ENCODE peak calls at places on chromosome 7, in ten cellular contexts. F is pancreas; D is CD8-positive, alpha-beta T cell; X is upper lobe of right lung; N is dorsolateral prefrontal cortex; I is lower lobe of right lung; R is psoas muscle; O is A673; B is H9; C is fibroblast of lung. J is an unnamed sample.

GRCh38 chr7:4931932-4932331 is 27.1 kb downstream of the MMD2 start:
- DNase-seq in F (peak), D (no peak), X (no peak), N (peak), I (no peak), R (no peak), O (peak), B (peak), C (no peak), J (peak)

GRCh38 chr7:5629941-5630340 is 151.5 kb downstream of the RNF216 start:
- DNase-seq in F (no peak), D (peak), X (no peak), N (peak), I (no peak), R (peak), O (peak), B (no peak), C (peak), J (no peak)

GRCh38 chr7:16028651-16029050 is 342.2 kb upstream of the MEOX2 start:
- DNase-seq in F (no peak), D (no peak), X (no peak), N (no peak), I (no peak), R (no peak), O (no peak), B (no peak), C (peak), J (no peak)

GRCh38 chr7:141231018-141231792 is 157.3 kb downstream of the TMEM178B start:
- DNase-seq in F (no peak), D (no peak), X (no peak), N (peak), I (no peak), R (no peak), O (peak), B (peak), C (peak), J (peak)

GRCh38 chr7:74173491-74173865 is 678 bp upstream of the EIF4H start:
- DNase-seq in F (no peak), D (no peak), X (no peak), N (no peak), I (no peak), R (no peak), O (no peak), B (no peak), C (no peak), J (no peak)

GRCh38 chr7:32588657-32589056 is 93.4 kb downstream of the AVL9 start:
- DNase-seq in F (no peak), D (no peak), X (no peak), N (no peak), I (no peak), R (no peak), O (no peak), B (no peak), C (peak), J (no peak)

GRCh38 chr7:50317221-50317678 is 12.7 kb downstream of the IKZF1 start:
- DNase-seq in F (no peak), D (peak), X (no peak), N (no peak), I (no peak), R (no peak), O (no peak), B (no peak), C (no peak), J (no peak)

GRCh38 chr7:13903997-13904396 is 85.5 kb downstream of the ETV1 start:
- DNase-seq in F (no peak), D (no peak), X (no peak), N (no peak), I (no peak), R (no peak), O (peak), B (no peak), C (peak), J (no peak)

GRCh38 chr7:100171087-100171681 is 2.8 kb upstream of the GAL3ST4 start:
- DNase-seq in F (no peak), D (peak), X (peak), N (no peak), I (no peak), R (no peak), O (no peak), B (peak), C (no peak), J (no peak)

GRCh38 chr7:134024729-134025128 is 102.4 kb upstream of the LRGUK start:
- DNase-seq in F (no peak), D (no peak), X (no peak), N (no peak), I (no peak), R (no peak), O (no peak), B (no peak), C (peak), J (no peak)

GRCh38 chr7:51350195-51350896 is 33.7 kb upstream of the COBL start:
- DNase-seq in F (no peak), D (no peak), X (no peak), N (no peak), I (no peak), R (no peak), O (no peak), B (no peak), C (peak), J (no peak)

GRCh38 chr7:2355079-2356008 is 717 bp downstream of the EIF3B start:
- DNase-seq in F (no peak), D (no peak), X (peak), N (no peak), I (no peak), R (peak), O (peak), B (no peak), C (no peak), J (no peak)

GRCh38 chr7:27709137-27710075 is 30.6 kb upstream of the TAX1BP1 start:
- DNase-seq in F (no peak), D (no peak), X (no peak), N (no peak), I (no peak), R (no peak), O (no peak), B (no peak), C (peak), J (no peak)

GRCh38 chr7:100516135-100516812 is 22.7 kb upstream of the AGFG2 start:
- DNase-seq in F (no peak), D (peak), X (no peak), N (no peak), I (no peak), R (peak), O (peak), B (no peak), C (peak), J (no peak)

GRCh38 chr7:55641273-55641691 is 69.0 kb upstream of the VOPP1 start:
- DNase-seq in F (peak), D (peak), X (no peak), N (peak), I (no peak), R (no peak), O (peak), B (peak), C (peak), J (no peak)

GRCh38 chr7:28106316-28106957 is 74.2 kb downstream of the JAZF1 start:
- DNase-seq in F (no peak), D (no peak), X (no peak), N (no peak), I (no peak), R (peak), O (no peak), B (no peak), C (peak), J (no peak)

GRCh38 chr7:94345907-94346306 is 48.8 kb upstream of the COL1A2 start:
- DNase-seq in F (no peak), D (no peak), X (no peak), N (no peak), I (no peak), R (no peak), O (no peak), B (no peak), C (no peak), J (no peak)

GRCh38 chr7:94351703-94352102 is 43.0 kb upstream of the COL1A2 start:
- DNase-seq in F (no peak), D (no peak), X (no peak), N (no peak), I (no peak), R (no peak), O (no peak), B (no peak), C (no peak), J (no peak)

GRCh38 chr7:94350729-94351128 is 44.0 kb upstream of the COL1A2 start:
- DNase-seq in F (no peak), D (no peak), X (no peak), N (no peak), I (no peak), R (no peak), O (no peak), B (no peak), C (no peak), J (no peak)

GRCh38 chr7:94344826-94345225 is 49.9 kb upstream of the COL1A2 start:
- DNase-seq in F (no peak), D (no peak), X (no peak), N (no peak), I (no peak), R (no peak), O (no peak), B (no peak), C (peak), J (no peak)

DNA sequence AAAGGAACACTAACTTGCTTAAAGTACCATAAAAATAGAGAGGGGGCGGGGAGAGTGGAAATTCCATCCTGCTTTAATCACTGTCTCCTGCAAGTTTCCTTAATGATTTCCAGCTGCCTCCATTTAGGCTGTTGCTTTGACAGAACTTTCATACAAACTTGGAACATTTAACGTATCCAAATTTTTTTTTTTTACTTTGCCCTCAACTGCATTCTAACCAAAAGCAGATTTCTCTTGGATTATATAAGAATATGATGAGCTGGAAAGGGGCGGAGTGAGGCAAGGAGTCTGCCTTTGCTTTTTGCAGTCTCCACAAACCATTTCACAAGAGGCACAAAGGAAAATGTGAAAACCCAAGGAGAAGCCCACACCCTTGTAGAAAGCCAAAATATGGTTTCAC is 46.6 kb upstream of the COL1A2 start:
- DNase-seq in F (no peak), D (no peak), X (no peak), N (no peak), I (no peak), R (peak), O (peak), B (no peak), C (peak), J (no peak)
- H3K27ac ChIP-seq in F (no peak), D (no peak), X (peak), N (no peak), I (no peak), R (no peak), O (peak), B (no peak), C (peak), J (no peak)

DNA sequence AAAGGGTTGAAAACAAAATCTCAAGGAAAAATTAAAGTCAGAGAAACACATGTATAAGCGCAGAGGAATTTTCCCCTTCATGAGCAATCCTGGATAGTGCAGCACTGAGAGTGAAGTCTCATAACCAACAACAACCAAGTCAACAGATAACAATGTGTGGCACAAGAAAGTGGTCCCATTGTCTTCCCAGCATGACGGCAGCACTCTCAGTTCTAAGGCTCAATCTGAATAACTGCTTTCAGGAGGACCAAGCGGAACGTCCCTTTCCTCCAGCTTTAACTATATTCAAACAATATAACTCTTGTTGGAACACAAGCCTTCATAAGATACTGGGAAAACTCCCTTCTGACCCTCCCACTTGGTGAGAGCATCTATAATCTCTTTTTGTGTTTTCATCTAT is 137.9 kb downstream of the RAPGEF5 start:
- DNase-seq in F (no peak), D (no peak), X (no peak), N (peak), I (no peak), R (no peak), O (no peak), B (no peak), C (no peak), J (peak)
- H3K27ac ChIP-seq in F (no peak), D (no peak), X (peak), N (peak), I (peak), R (peak), O (no peak), B (no peak), C (no peak), J (peak)

GRCh38 chr7:46321556-46322205 is 400.6 kb upstream of the IGFBP3 start:
- DNase-seq in F (no peak), D (no peak), X (no peak), N (no peak), I (no peak), R (no peak), O (no peak), B (no peak), C (peak), J (no peak)
- H3K27ac ChIP-seq in F (no peak), D (no peak), X (no peak), N (no peak), I (no peak), R (no peak), O (no peak), B (no peak), C (no peak), J (no peak)

DNA sequence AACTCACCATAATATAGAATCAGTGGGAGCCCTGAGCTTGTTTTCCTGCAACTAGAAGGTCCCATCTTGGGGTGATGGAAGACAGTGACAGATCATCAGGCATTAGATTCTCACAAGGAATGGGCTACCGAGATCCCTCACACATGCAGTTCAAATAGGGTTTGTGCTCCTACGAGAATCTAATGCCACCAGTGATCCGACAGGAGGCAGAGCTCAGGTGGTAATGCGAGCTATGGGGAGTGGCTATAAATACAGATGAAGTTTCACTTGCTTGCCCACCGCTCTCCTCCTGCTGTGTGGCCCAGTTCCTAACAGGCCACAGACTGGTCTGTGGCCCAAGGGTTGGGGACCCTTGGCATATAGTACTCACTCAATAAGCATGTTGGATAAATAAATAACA is 93.4 kb downstream of the POU6F2 start:
- DNase-seq in F (no peak), D (no peak), X (no peak), N (no peak), I (no peak), R (no peak), O (no peak), B (no peak), C (no peak), J (no peak)
- H3K27ac ChIP-seq in F (no peak), D (no peak), X (no peak), N (no peak), I (no peak), R (no peak), O (no peak), B (no peak), C (no peak), J (no peak)

GRCh38 chr7:44307301-44307900 is 18.0 kb downstream of the CAMK2B start:
- DNase-seq in F (no peak), D (peak), X (peak), N (no peak), I (no peak), R (no peak), O (peak), B (peak), C (peak), J (no peak)

GRCh38 chr7:44308741-44309270 is 16.6 kb downstream of the CAMK2B start:
- DNase-seq in F (no peak), D (peak), X (peak), N (no peak), I (no peak), R (no peak), O (no peak), B (no peak), C (no peak), J (no peak)

GRCh38 chr7:44307905-44308740 is 17.3 kb downstream of the CAMK2B start:
- DNase-seq in F (no peak), D (peak), X (peak), N (no peak), I (no peak), R (no peak), O (no peak), B (peak), C (no peak), J (no peak)

GRCh38 chr7:44306608-44307007 is 18.8 kb downstream of the CAMK2B start:
- DNase-seq in F (no peak), D (peak), X (no peak), N (no peak), I (no peak), R (no peak), O (no peak), B (no peak), C (no peak), J (no peak)

GRCh38 chr7:44305564-44306507 is 19.6 kb downstream of the CAMK2B start:
- DNase-seq in F (no peak), D (peak), X (peak), N (no peak), I (no peak), R (no peak), O (no peak), B (no peak), C (no peak), J (no peak)
- H3K27ac ChIP-seq in F (no peak), D (no peak), X (no peak), N (peak), I (no peak), R (no peak), O (no peak), B (no peak), C (no peak), J (no peak)

GRCh38 chr7:80279760-80280159 is 145.1 kb downstream of the GNAI1 start:
- DNase-seq in F (peak), D (no peak), X (no peak), N (no peak), I (no peak), R (no peak), O (peak), B (no peak), C (no peak), J (no peak)

GRCh38 chr7:80278737-80279136 is 144.1 kb downstream of the GNAI1 start:
- DNase-seq in F (no peak), D (no peak), X (no peak), N (no peak), I (no peak), R (no peak), O (no peak), B (no peak), C (no peak), J (no peak)

GRCh38 chr7:80273327-80273726 is 138.7 kb downstream of the GNAI1 start:
- DNase-seq in F (no peak), D (no peak), X (no peak), N (no peak), I (no peak), R (no peak), O (peak), B (no peak), C (peak), J (no peak)

GRCh38 chr7:80275192-80275605 is 140.6 kb downstream of the GNAI1 start:
- DNase-seq in F (no peak), D (no peak), X (no peak), N (no peak), I (no peak), R (no peak), O (no peak), B (no peak), C (no peak), J (no peak)

GRCh38 chr7:80277434-80278427 is 143.1 kb downstream of the GNAI1 start:
- DNase-seq in F (no peak), D (no peak), X (no peak), N (no peak), I (no peak), R (no peak), O (peak), B (no peak), C (peak), J (no peak)
- H3K27ac ChIP-seq in F (no peak), D (no peak), X (no peak), N (no peak), I (peak), R (peak), O (peak), B (no peak), C (no peak), J (no peak)

DNA sequence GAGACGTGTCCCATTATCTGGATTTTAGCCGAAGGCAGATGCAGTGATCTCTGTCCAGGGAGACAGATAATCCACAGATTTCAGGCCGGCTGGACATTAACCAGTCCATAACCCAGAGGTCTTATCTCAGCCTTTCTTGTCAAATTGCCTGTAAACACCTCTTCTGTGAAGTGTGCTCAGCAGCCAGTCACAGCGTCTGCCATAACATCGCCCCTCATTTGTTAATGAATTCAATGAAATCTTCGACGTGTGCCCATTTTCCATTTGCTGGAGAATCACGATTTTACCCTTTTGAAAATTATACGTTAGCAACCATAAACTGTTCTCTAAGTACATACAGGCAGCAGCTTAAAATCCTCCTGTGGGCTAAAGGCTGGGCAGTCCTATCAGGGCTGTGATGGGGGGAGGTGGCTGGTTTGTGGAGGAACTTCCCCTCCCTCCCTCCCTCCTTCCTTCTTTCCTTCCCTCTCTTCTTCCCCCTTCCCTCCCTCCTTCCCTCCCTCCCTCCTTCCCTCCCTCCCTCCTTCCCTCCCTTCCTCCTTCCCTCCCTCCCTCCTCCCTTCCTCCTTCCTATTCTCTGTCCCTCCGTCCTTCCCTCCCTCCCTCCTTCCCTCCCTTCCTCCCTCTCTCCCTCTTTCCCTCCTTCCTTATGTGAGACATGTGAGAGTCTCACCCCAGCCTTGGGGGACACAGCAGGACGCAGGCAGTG is 26.6 kb upstream of the FAM20C start:
- DNase-seq in F (peak), D (no peak), X (peak), N (no peak), I (no peak), R (no peak), O (no peak), B (no peak), C (no peak), J (no peak)
- H3K27ac ChIP-seq in F (no peak), D (no peak), X (no peak), N (no peak), I (no peak), R (no peak), O (no peak), B (no peak), C (no peak), J (peak)

DNA sequence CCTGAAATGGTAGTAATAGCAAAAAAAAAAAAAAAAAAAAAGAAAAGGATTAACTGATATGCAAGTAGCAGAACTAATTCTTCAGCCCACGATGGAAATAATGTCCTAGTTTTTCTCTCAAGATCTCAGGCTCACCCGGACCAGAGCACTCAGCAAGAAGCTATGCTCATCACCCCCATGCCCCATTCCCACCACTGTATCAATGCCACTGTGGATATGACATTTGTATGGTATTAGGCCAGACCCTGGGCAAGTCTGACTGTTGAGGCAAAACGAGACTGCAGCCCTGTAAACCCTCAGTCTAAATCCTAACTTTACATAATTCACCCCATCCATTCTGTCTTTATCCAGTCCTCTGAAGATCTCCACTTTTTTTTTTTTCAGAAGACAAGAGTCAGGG is 186.1 kb upstream of the KLF14 start:
- DNase-seq in F (no peak), D (no peak), X (no peak), N (no peak), I (no peak), R (no peak), O (no peak), B (no peak), C (no peak), J (no peak)
- H3K27ac ChIP-seq in F (no peak), D (no peak), X (no peak), N (peak), I (no peak), R (peak), O (peak), B (no peak), C (peak), J (no peak)